ENCODE peak calls at places on chromosomes 1 and 21, in eight cellular contexts. P is type B pancreatic cell, D is lower lobe of right lung, O is HCT116, B is kidney epithelial cell, Z is coronary artery, T is bronchial epithelial cell, M is lung. C is an unnamed sample.

GRCh38 chr1:47738560-47739182 is 258.5 kb downstream of the TRABD2B start:
- DNase-seq in P (no peak), D (no peak), O (no peak), B (no peak), Z (no peak), T (peak), M (peak), C (no peak)

GRCh38 chr1:187527346-187527745 is 698.6 kb downstream of the PLA2G4A start:
- DNase-seq in P (no peak), D (no peak), O (no peak), B (no peak), Z (no peak), T (no peak), M (no peak), C (no peak)

GRCh38 chr1:185512442-185512841 is 195.4 kb upstream of the IVNS1ABP start:
- DNase-seq in P (no peak), D (no peak), O (no peak), B (no peak), Z (no peak), T (peak), M (no peak), C (no peak)

GRCh38 chr1:81569761-81570160 is 231.0 kb upstream of the ADGRL2 start:
- DNase-seq in P (no peak), D (no peak), O (no peak), B (no peak), Z (no peak), T (no peak), M (no peak), C (no peak)

GRCh38 chr1:25945756-25946155 is 39.5 kb upstream of the STMN1 start:
- DNase-seq in P (no peak), D (no peak), O (no peak), B (no peak), Z (no peak), T (no peak), M (no peak), C (no peak)

GRCh38 chr21:34702341-34702807 is 33.6 kb downstream of the CLIC6 start:
- DNase-seq in P (no peak), D (no peak), O (no peak), B (no peak), Z (peak), T (peak), M (peak), C (no peak)

GRCh38 chr1:87335175-87335992 is 6.7 kb downstream of the LMO4 start:
- DNase-seq in P (peak), D (peak), O (no peak), B (no peak), Z (peak), T (peak), M (peak), C (peak)

GRCh38 chr1:233707153-233707905 is 93.4 kb downstream of the KCNK1 start:
- DNase-seq in P (no peak), D (no peak), O (peak), B (no peak), Z (no peak), T (peak), M (no peak), C (no peak)

GRCh38 chr1:62070384-62071011 is 124.2 kb upstream of the L1TD1 start:
- DNase-seq in P (no peak), D (no peak), O (no peak), B (no peak), Z (no peak), T (no peak), M (no peak), C (no peak)

GRCh38 chr1:151972533-151973270 is 21.0 kb downstream of the S100A10 start:
- DNase-seq in P (no peak), D (no peak), O (peak), B (peak), Z (no peak), T (peak), M (no peak), C (no peak)

GRCh38 chr1:178465011-178465410 is 31.8 kb downstream of the CLEC20A start:
- DNase-seq in P (no peak), D (no peak), O (no peak), B (no peak), Z (no peak), T (peak), M (no peak), C (no peak)

GRCh38 chr1:222712253-222713090 is at the start of the genes AIDA and BROX:
- DNase-seq in P (peak), D (peak), O (peak), B (no peak), Z (peak), T (peak), M (peak), C (peak)
- TF ChIP-seq CTCF in P (no peak), D (no peak), O (no peak), B (no peak), Z (no peak), T (no peak), M (no peak), C (no peak)

GRCh38 chr1:207654320-207654719 is 9.4 kb downstream of the CR1L start:
- DNase-seq in P (no peak), D (no peak), O (no peak), B (no peak), Z (no peak), T (peak), M (no peak), C (no peak)
- TF ChIP-seq CTCF in P (peak), D (no peak), O (peak), B (peak), Z (no peak), T (no peak), M (no peak), C (no peak)

GRCh38 chr1:69569281-69569970 is 1.7 kb downstream of the LRRC7 start:
- DNase-seq in P (no peak), D (no peak), O (no peak), B (no peak), Z (no peak), T (no peak), M (no peak), C (no peak)

GRCh38 chr1:69568435-69569280 is 936 bp downstream of the LRRC7 start:
- DNase-seq in P (no peak), D (no peak), O (no peak), B (no peak), Z (no peak), T (no peak), M (no peak), C (no peak)

GRCh38 chr1:69572921-69573320 is 5.2 kb downstream of the LRRC7 start:
- DNase-seq in P (no peak), D (no peak), O (no peak), B (no peak), Z (no peak), T (peak), M (no peak), C (no peak)

GRCh38 chr1:69569983-69570755 is 2.4 kb downstream of the LRRC7 start:
- DNase-seq in P (no peak), D (no peak), O (no peak), B (no peak), Z (no peak), T (peak), M (no peak), C (no peak)

GRCh38 chr1:69567847-69568434 is at the start of gene LRRC7:
- DNase-seq in P (no peak), D (no peak), O (no peak), B (no peak), Z (no peak), T (no peak), M (no peak), C (no peak)
- TF ChIP-seq CTCF in P (no peak), D (no peak), O (no peak), B (no peak), Z (no peak), T (no peak), M (no peak), C (no peak)

DNA sequence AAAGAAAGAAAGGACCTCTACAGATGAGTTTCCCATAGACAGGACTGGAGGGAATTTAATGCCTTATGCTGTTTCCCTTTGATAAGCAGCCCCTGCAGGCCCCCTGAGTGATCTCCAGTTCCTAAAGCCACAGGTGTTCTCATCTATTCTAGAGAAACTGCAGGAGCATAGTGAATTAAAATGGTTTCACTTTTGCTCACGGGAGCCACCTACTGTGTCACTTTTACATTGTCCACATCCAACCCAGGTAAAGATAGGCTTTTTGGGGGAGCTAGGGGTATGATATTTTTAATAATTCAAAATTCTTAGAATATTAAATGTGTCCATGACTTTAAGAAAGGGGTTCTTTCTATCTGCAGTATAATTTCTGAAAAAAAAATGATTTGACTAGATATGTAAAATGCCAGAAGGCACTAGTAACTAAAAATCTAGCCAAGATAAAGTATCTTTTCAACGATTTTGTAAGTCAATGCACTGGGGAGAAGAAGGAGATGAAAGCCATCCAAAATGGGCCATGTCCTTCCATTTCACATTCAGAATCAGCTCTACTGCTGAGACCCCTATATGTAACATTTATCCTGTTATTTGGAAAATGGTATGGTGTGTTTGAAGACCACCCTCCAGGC is 267.3 kb upstream of the DUSP10 start:
- DNase-seq in P (no peak), D (no peak), O (no peak), B (no peak), Z (no peak), T (peak), M (no peak), C (no peak)
- TF ChIP-seq CTCF in P (peak), D (peak), O (peak), B (peak), Z (no peak), T (peak), M (no peak), C (peak)

GRCh38 chr1:229642376-229642775 is 16.3 kb downstream of the URB2 start:
- DNase-seq in P (no peak), D (no peak), O (no peak), B (no peak), Z (no peak), T (no peak), M (no peak), C (no peak)

GRCh38 chr1:229641306-229641705 is 15.3 kb downstream of the URB2 start:
- DNase-seq in P (no peak), D (no peak), O (no peak), B (no peak), Z (no peak), T (no peak), M (no peak), C (no peak)

GRCh38 chr1:229645296-229646050 is 19.4 kb downstream of the URB2 start:
- DNase-seq in P (no peak), D (no peak), O (no peak), B (no peak), Z (no peak), T (no peak), M (no peak), C (no peak)

GRCh38 chr1:229643996-229644748 is 18.1 kb downstream of the URB2 start:
- DNase-seq in P (no peak), D (peak), O (no peak), B (no peak), Z (no peak), T (no peak), M (no peak), C (no peak)

DNA sequence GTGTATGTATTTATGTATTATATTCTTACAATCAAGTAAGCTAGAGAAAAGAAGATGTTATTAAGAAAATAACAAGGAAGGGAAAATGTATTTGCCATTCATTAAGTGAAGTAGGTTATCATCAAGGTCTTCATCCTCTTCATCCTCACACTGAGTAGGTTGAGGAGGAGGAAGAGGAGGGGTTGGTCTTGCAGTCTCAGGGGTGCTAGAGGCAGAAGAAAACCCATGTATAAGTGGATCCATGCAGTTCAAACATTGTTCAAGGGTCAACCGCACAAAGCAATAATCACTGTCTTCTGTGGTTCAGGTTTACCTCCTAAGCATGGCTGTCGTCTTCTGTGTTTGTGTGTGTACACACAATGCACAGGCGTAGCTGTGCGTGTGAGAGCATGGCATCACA is 16.9 kb downstream of the URB2 start:
- DNase-seq in P (no peak), D (no peak), O (no peak), B (no peak), Z (no peak), T (no peak), M (no peak), C (no peak)
- TF ChIP-seq CTCF in P (no peak), D (no peak), O (no peak), B (no peak), Z (no peak), T (no peak), M (no peak), C (no peak)

GRCh38 chr1:34547043-34547674 is 207.7 kb upstream of the GJB5 start:
- DNase-seq in P (no peak), D (no peak), O (peak), B (no peak), Z (no peak), T (peak), M (no peak), C (no peak)
- TF ChIP-seq CTCF in P (peak), D (peak), O (peak), B (peak), Z (no peak), T (peak), M (no peak), C (no peak)

GRCh38 chr1:179767996-179768395 is 24.9 kb downstream of the FAM163A start:
- DNase-seq in P (no peak), D (no peak), O (no peak), B (no peak), Z (no peak), T (no peak), M (no peak), C (no peak)

GRCh38 chr1:179773264-179773663 is 30.2 kb downstream of the FAM163A start:
- DNase-seq in P (no peak), D (no peak), O (no peak), B (no peak), Z (no peak), T (no peak), M (no peak), C (no peak)

GRCh38 chr1:179774033-179774432 is 30.9 kb downstream of the FAM163A start:
- DNase-seq in P (no peak), D (no peak), O (no peak), B (no peak), Z (no peak), T (no peak), M (no peak), C (no peak)

GRCh38 chr1:179771509-179771908 is 28.4 kb downstream of the FAM163A start:
- DNase-seq in P (no peak), D (no peak), O (no peak), B (no peak), Z (no peak), T (no peak), M (no peak), C (no peak)

DNA sequence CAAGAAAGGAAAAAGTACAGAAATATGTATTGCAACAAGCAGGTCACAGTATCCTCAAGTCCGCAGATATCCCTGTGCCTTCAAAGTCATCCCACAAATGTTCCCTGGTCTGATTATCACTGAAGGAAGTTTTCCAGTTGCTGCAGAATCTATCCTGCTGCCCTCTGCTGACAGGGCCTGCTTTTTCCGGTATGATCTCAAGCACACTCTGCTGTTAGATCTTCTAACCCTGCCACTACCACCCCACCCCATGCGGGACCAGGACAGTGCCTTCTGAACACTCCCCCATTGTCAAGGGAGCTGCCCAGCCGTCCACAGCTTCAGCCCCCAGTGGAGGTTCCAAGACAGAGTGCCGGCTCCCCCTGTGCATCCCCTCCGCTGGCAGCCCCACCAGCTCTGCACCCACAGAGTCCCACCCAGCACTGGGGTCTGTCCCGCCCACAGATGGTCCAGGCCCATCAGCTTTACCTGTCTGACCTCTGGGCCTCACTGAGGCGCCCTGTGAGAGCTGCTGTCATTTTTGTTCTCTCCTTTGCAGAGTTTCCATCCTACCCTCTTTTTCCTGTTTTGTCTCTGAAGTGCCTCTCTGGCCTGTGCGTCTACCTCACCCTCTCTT is 27.9 kb downstream of the FAM163A start:
- DNase-seq in P (no peak), D (no peak), O (no peak), B (no peak), Z (no peak), T (no peak), M (no peak), C (no peak)
- TF ChIP-seq CTCF in P (no peak), D (no peak), O (no peak), B (no peak), Z (no peak), T (no peak), M (no peak), C (no peak)

DNA sequence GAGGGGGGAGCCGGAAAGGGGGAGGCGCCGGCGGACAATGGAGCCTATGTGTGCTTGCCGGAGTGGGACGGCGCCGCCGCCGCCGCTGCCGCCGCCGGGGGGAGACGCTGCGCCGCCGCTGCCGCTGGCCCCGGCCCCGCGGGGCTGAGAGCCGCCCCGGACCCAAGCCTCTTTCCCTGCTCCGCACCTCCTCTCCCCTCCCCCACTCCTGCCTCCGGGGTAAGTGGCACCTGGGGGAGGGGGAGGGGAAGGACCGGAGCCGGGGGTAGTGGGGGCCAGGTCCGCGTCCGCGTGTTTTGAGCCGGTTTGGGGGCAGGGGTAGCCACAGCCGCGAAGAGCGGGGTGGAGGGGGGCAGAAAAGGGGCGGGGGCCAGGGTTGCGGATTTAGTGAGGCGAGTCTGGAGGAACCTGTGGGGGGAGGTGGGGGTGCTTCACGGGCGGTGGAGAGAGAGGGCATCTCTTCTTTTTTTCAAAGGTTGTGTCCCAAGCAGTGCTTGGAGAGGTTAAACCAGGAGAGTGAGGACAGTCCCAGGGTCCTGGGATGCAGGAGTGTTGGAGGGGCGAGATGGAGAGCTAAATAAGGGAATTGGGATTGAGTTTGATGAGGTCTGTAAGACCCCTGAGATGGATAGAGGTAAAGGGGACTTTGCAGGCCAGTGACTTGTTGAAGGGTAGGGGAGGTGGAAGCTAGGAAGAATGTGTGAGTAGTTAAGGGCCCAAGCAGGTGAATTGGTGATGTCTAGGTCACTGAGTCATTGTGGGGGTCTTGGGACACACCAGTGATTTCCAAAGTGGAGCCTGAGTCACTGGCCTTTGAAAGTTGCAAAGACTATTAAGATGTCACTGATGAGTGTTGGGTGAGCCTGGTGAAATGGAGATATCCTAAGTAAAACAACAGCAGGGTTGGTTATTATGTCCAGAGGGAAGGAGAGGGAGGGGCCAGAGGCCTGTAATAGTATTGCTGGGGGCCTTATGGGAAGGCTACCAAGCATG is 59.1 kb downstream of the BCL9 start:
- DNase-seq in P (no peak), D (no peak), O (no peak), B (peak), Z (no peak), T (peak), M (no peak), C (no peak)
- TF ChIP-seq CTCF in P (no peak), D (no peak), O (no peak), B (no peak), Z (no peak), T (no peak), M (no peak), C (no peak)